ENCODE peak calls at places on chromosome 17, in six cellular contexts. V is fibroblast of the aortic adventitia; B is CD4-positive, alpha-beta T cell; F is endothelial cell; K is mucosa of descending colon; C is cardiac muscle cell. A is an unnamed sample.

GRCh38 chr17:1002771-1003555 is 6.0 kb downstream of the TIMM22 start:
- DNase-seq in V (peak; percentile 81), B (no peak), F (no peak), K (no peak), C (no peak), A (no peak)

GRCh38 chr17:62562656-62563055 is 64.8 kb upstream of the MRC2 start:
- DNase-seq in V (peak; percentile 71), B (no peak), F (no peak), K (no peak), C (no peak), A (no peak)

GRCh38 chr17:3919123-3919624 is 2.9 kb upstream of the P2RX1 start:
- DNase-seq in V (no peak), B (no peak), F (no peak), K (no peak), C (no peak), A (no peak)

GRCh38 chr17:78872486-78872885 is 30.5 kb downstream of the CEP295NL start:
- DNase-seq in V (no peak), B (no peak), F (no peak), K (no peak), C (no peak), A (no peak)

GRCh38 chr17:35740997-35741931 is 9.8 kb downstream of the RASL10B start:
- DNase-seq in V (no peak), B (peak; percentile 14), F (no peak), K (no peak), C (no peak), A (no peak)

GRCh38 chr17:45995617-45996270 is 3.3 kb upstream of the STH start:
- DNase-seq in V (no peak), B (no peak), F (no peak), K (no peak), C (no peak), A (no peak)

GRCh38 chr17:60645918-60646523 is 31.6 kb upstream of the BCAS3 start:
- DNase-seq in V (no peak), B (no peak), F (no peak), K (no peak), C (no peak), A (no peak)

GRCh38 chr17:27631409-27631755 is 394 bp downstream of the LGALS9 start:
- DNase-seq in V (no peak), B (no peak), F (no peak), K (no peak), C (no peak), A (no peak)

GRCh38 chr17:1422907-1423306 is 22.9 kb upstream of the YWHAE start:
- DNase-seq in V (peak; percentile 95), B (no peak), F (no peak), K (no peak), C (no peak), A (no peak)

GRCh38 chr17:32259596-32259995 is 6.0 kb upstream of the RHBDL3 start:
- DNase-seq in V (peak; percentile 63), B (no peak), F (no peak), K (no peak), C (no peak), A (no peak)

GRCh38 chr17:79612468-79613194 is 1.8 kb upstream of the RBFOX3 start:
- DNase-seq in V (peak; percentile 4), B (no peak), F (peak; percentile 89), K (peak; percentile 69), C (peak; percentile 77), A (no peak)

GRCh38 chr17:29585080-29585751 is 4.2 kb downstream of the GIT1 start:
- DNase-seq in V (no peak), B (peak; percentile 26), F (peak; percentile 53), K (peak; percentile 31), C (no peak), A (no peak)
- TF ChIP-seq CTCF in V (peak; percentile 34), B (peak; percentile 35), F (no peak), K (no peak), C (peak; percentile 38), A (no peak)

GRCh38 chr17:39194985-39195524 is 2.4 kb downstream of the CACNB1 start:
- DNase-seq in V (no peak), B (no peak), F (no peak), K (no peak), C (no peak), A (no peak)

GRCh38 chr17:39195568-39196160 is 1.8 kb downstream of the CACNB1 start:
- DNase-seq in V (peak; percentile 49), B (no peak), F (no peak), K (no peak), C (no peak), A (no peak)

GRCh38 chr17:39193346-39193745 is 4.1 kb downstream of the CACNB1 start:
- DNase-seq in V (no peak), B (no peak), F (no peak), K (no peak), C (no peak), A (no peak)

GRCh38 chr17:39192901-39193300 is 4.6 kb downstream of the CACNB1 start:
- DNase-seq in V (no peak), B (no peak), F (no peak), K (no peak), C (no peak), A (no peak)

DNA sequence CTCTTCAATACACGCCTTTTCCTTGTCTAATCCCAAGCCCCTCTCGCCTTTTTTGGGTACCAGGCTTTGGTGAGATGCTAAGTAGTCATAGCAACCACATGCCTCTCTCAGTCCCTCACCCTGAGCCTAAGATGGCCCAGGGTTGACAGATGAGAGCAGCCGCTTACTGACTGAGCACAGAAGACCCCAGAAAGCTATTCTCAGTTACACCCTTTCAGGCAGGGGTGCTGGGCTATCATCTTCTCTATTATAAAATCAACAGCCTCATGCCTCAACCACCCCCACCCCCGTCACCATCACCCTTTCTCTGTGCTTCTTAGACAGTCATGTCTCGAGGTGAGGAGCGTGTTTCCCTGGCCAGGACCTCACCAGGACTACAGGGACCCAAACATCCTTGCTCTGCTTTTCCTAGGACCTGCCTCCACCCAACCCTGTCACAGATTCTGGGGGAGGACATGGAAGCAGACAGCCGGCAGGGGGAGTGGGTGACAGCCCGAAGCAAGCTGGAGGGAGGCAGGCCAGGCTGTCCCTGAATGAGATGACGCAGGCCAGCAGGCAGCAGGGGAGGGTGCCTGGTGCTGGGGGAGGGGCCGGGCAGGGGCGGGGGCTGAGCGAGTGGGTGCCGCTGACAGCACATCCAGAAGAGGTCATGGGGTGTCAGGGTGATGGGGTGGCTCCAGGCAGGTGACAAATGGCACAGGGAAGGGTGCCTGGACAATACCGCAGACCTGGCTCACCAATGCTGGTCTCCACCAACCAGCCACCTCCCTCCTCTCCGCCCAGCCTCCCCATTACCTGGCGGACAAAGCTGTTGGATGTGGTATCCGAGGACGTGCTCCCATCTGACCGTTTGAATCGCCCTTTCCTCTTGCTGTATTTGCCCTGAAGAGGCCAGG is 3.1 kb downstream of the CACNB1 start:
- DNase-seq in V (peak; percentile 58), B (no peak), F (peak; percentile 56), K (no peak), C (peak; percentile 84), A (no peak)
- TF ChIP-seq CTCF in V (peak; percentile 61), B (no peak), F (no peak), K (no peak), C (peak; percentile 49), A (no peak)

DNA sequence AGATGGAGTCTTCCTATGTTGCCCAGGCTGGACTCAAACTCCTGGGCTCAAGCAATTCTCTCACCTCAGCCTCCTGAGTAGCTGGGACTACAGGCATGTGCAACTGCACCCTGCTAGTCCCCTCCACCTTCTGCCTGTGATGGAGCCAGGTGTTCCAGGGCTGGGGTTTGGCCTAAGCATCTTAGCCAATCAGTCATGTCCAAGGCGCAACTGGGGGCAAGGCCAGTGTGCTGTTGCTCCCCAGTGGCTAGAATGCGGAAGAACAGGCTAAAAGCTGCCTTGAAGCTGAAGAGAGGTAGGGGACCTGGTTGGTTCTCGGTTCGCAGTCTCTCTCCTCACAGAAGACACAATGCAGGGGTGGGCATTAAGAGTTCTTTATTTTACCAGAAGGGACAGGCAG is 18.6 kb downstream of the FLOT2 start:
- DNase-seq in V (peak; percentile 35), B (no peak), F (peak; percentile 41), K (no peak), C (peak; percentile 66), A (no peak)
- TF ChIP-seq CTCF in V (peak; percentile 39), B (no peak), F (peak; percentile 21), K (no peak), C (peak; percentile 47), A (no peak)

GRCh38 chr17:37358830-37359681 is 16.7 kb upstream of the C17orf78 start:
- DNase-seq in V (peak; percentile 91), B (peak; percentile 91), F (peak; percentile 99), K (peak; percentile 97), C (peak; percentile 99), A (peak; percentile 97)
- TF ChIP-seq CTCF in V (no peak), B (no peak), F (peak; percentile 55), K (peak; percentile 42), C (no peak), A (no peak)

A was measured in lower leg skin.